ENCODE peak calls at places on chromosomes 5 and 9, in nine cellular contexts. One of them, this sample, is unnamed.

GRCh38 chr5:139105621-139106071 is 92.5 kb downstream of the SIL1 start:
- DNase-seq in WTC11: peak; percentile 28
- DNase-seq in omental fat pad: no peak
- DNase-seq in breast epithelium: no peak
- DNase-seq in SK-N-SH: peak; percentile 45
- DNase-seq in ascending aorta: no peak
- DNase-seq in heart left ventricle: no peak
- DNase-seq in neural progenitor cell: peak; percentile 77
- DNase-seq in Panc1: no peak
- DNase-seq in this sample: peak; percentile 33

GRCh38 chr5:118956727-118957126 is 31.6 kb downstream of the DTWD2 start:
- DNase-seq in WTC11: no peak
- DNase-seq in omental fat pad: no peak
- DNase-seq in breast epithelium: no peak
- DNase-seq in SK-N-SH: peak; percentile 34
- DNase-seq in ascending aorta: no peak
- DNase-seq in heart left ventricle: no peak
- DNase-seq in neural progenitor cell: no peak
- DNase-seq in Panc1: no peak
- DNase-seq in this sample: no peak

GRCh38 chr9:134887686-134888602 is 7.3 kb downstream of the FCN2 start:
- DNase-seq in WTC11: peak; percentile 5
- DNase-seq in omental fat pad: no peak
- DNase-seq in breast epithelium: no peak
- DNase-seq in SK-N-SH: no peak
- DNase-seq in ascending aorta: peak; percentile 58
- DNase-seq in heart left ventricle: no peak
- DNase-seq in neural progenitor cell: no peak
- DNase-seq in Panc1: no peak
- DNase-seq in this sample: no peak

GRCh38 chr5:128199104-128199503 is 115.5 kb downstream of the SLC12A2 start:
- DNase-seq in WTC11: no peak
- DNase-seq in omental fat pad: no peak
- DNase-seq in breast epithelium: peak; percentile 35
- DNase-seq in SK-N-SH: no peak
- DNase-seq in ascending aorta: no peak
- DNase-seq in heart left ventricle: no peak
- DNase-seq in neural progenitor cell: no peak
- DNase-seq in Panc1: peak; percentile 48
- DNase-seq in this sample: no peak

GRCh38 chr9:78620764-78621163 is 323.8 kb downstream of the PSAT1 start:
- DNase-seq in WTC11: no peak
- DNase-seq in omental fat pad: no peak
- DNase-seq in breast epithelium: no peak
- DNase-seq in SK-N-SH: no peak
- DNase-seq in ascending aorta: no peak
- DNase-seq in heart left ventricle: no peak
- DNase-seq in neural progenitor cell: no peak
- DNase-seq in Panc1: no peak
- DNase-seq in this sample: no peak

GRCh38 chr9:11312976-11313375 is 700.2 kb upstream of the PTPRD start:
- DNase-seq in WTC11: no peak
- DNase-seq in omental fat pad: no peak
- DNase-seq in breast epithelium: no peak
- DNase-seq in SK-N-SH: no peak
- DNase-seq in ascending aorta: no peak
- DNase-seq in heart left ventricle: no peak
- DNase-seq in neural progenitor cell: no peak
- DNase-seq in Panc1: no peak
- DNase-seq in this sample: no peak

GRCh38 chr5:172731286-172732073 is 39.5 kb downstream of the DUSP1 start:
- DNase-seq in WTC11: no peak
- DNase-seq in omental fat pad: no peak
- DNase-seq in breast epithelium: peak; percentile 90
- DNase-seq in SK-N-SH: no peak
- DNase-seq in ascending aorta: no peak
- DNase-seq in heart left ventricle: no peak
- DNase-seq in neural progenitor cell: no peak
- DNase-seq in Panc1: no peak
- DNase-seq in this sample: no peak

GRCh38 chr5:56814361-56814962 is 887 bp upstream of the MAP3K1 start:
- DNase-seq in WTC11: peak; percentile 62
- DNase-seq in omental fat pad: no peak
- DNase-seq in breast epithelium: peak; percentile 50
- DNase-seq in SK-N-SH: peak; percentile 71
- DNase-seq in ascending aorta: no peak
- DNase-seq in heart left ventricle: peak; percentile 43
- DNase-seq in neural progenitor cell: peak; percentile 66
- DNase-seq in Panc1: no peak
- DNase-seq in this sample: no peak

DNA sequence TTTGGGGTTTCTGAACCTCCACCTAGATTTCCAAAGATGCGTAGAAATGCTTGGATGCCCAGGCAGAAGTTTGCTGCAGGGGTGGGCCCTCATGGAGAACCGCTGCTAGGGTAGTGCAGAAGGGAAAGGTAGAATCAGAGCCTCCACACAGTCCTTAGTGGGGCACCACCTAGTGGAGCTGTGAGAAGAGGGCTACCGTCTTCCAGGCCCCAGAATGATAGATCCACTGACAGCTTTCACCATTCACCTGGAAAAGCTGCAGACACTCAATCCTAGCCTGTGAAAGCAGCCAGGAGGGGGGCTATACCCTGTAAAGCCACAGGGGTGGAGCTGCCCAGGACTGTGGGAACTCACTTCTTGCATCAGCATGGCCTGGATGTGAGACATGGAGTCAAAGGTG is 13.3 kb upstream of the HSDL2 start:
- DNase-seq in WTC11: peak; percentile 54
- DNase-seq in omental fat pad: no peak
- DNase-seq in breast epithelium: no peak
- DNase-seq in SK-N-SH: no peak
- DNase-seq in ascending aorta: no peak
- DNase-seq in heart left ventricle: no peak
- DNase-seq in neural progenitor cell: no peak
- DNase-seq in Panc1: no peak
- DNase-seq in this sample: no peak
- TF ChIP-seq CTCF in WTC11: no peak
- TF ChIP-seq CTCF in omental fat pad: no peak
- TF ChIP-seq CTCF in breast epithelium: no peak
- TF ChIP-seq CTCF in SK-N-SH: no peak
- TF ChIP-seq CTCF in ascending aorta: no peak
- TF ChIP-seq CTCF in heart left ventricle: no peak
- TF ChIP-seq CTCF in neural progenitor cell: peak; percentile 6
- TF ChIP-seq CTCF in Panc1: peak; percentile 30
- TF ChIP-seq CTCF in this sample: no peak

GRCh38 chr5:140828402-140828737 is 610 bp downstream of the PCDHA6 start:
- DNase-seq in WTC11: no peak
- DNase-seq in omental fat pad: no peak
- DNase-seq in breast epithelium: no peak
- DNase-seq in SK-N-SH: no peak
- DNase-seq in ascending aorta: no peak
- DNase-seq in heart left ventricle: no peak
- DNase-seq in neural progenitor cell: no peak
- DNase-seq in Panc1: no peak
- DNase-seq in this sample: no peak
- TF ChIP-seq CTCF in WTC11: no peak
- TF ChIP-seq CTCF in omental fat pad: no peak
- TF ChIP-seq CTCF in breast epithelium: no peak
- TF ChIP-seq CTCF in SK-N-SH: no peak
- TF ChIP-seq CTCF in ascending aorta: no peak
- TF ChIP-seq CTCF in heart left ventricle: no peak
- TF ChIP-seq CTCF in neural progenitor cell: no peak
- TF ChIP-seq CTCF in Panc1: no peak
- TF ChIP-seq CTCF in this sample: peak; percentile 45

DNA sequence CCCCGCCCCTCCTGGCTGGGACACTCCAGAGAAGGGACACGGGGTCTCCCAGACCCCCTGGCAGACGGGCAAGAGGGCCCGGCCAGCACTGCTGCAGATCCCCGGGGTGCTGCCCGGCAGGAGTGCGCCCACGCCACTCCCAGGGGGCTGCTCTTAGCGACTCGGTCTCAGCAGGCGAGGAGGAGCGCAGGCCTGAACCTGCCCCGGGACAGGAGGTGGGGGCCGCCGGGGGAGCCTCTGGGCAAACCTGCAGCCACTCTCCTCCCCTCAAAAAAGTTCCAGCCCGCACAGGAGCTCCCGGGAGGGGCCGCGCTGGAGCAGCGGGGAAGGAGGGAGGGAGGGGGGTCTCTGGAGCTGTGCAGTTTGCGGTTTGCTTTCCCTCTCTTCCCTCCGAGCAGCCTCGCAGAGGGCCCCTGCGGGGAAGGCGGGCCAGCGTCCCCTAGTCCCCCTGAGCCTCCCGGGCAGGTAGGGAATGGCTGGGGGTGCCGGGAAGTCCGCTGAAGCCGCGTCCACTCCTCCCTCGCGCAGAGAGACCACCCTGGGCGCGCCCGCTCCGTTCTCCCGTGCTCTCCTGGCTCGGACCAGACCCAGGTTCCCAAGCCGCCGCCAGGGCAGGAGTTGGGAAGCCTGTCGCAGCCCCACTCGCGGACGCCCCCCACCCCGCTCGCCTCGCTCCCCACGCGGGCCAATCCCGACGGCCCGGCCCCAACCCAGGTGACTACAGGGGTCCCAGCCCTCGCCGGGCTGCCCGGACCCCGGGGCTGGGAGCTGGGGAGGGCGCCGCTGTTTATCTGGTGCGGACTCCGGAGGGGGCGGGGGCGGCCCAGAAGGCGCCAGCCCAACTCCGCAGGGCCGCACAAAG is 44.2 kb downstream of the NACC2 start:
- DNase-seq in WTC11: peak; percentile 51
- DNase-seq in omental fat pad: no peak
- DNase-seq in breast epithelium: peak; percentile 17
- DNase-seq in SK-N-SH: peak; percentile 81
- DNase-seq in ascending aorta: no peak
- DNase-seq in heart left ventricle: peak; percentile 45
- DNase-seq in neural progenitor cell: peak; percentile 61
- DNase-seq in Panc1: no peak
- DNase-seq in this sample: no peak
- TF ChIP-seq CTCF in WTC11: no peak
- TF ChIP-seq CTCF in omental fat pad: no peak
- TF ChIP-seq CTCF in breast epithelium: no peak
- TF ChIP-seq CTCF in SK-N-SH: peak; percentile 12
- TF ChIP-seq CTCF in ascending aorta: no peak
- TF ChIP-seq CTCF in heart left ventricle: no peak
- TF ChIP-seq CTCF in neural progenitor cell: peak; percentile 23
- TF ChIP-seq CTCF in Panc1: no peak
- TF ChIP-seq CTCF in this sample: no peak

DNA sequence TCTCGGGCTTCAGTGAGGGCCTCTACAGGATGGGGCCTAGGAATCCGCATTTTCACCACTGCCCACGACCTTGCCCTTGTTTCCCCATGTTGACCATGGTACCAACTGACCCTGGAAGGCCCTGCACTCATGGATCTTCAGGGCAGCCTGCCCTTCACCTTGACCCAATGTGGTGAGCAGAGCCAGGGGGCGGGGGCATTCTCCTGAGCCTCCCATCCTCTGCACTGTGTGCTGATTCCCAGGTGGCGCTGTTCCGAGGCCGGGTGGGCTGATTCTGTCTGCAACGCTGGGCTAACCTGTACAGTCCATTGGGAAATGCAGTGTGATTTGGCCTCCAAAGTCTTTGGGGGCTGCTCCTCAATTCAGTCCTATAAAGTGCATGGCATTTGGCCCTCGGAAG is 68.7 kb downstream of the SHB start:
- DNase-seq in WTC11: peak; percentile 36
- DNase-seq in omental fat pad: no peak
- DNase-seq in breast epithelium: no peak
- DNase-seq in SK-N-SH: no peak
- DNase-seq in ascending aorta: no peak
- DNase-seq in heart left ventricle: no peak
- DNase-seq in neural progenitor cell: no peak
- DNase-seq in Panc1: no peak
- DNase-seq in this sample: no peak
- TF ChIP-seq CTCF in WTC11: no peak
- TF ChIP-seq CTCF in omental fat pad: no peak
- TF ChIP-seq CTCF in breast epithelium: no peak
- TF ChIP-seq CTCF in SK-N-SH: peak; percentile 30
- TF ChIP-seq CTCF in ascending aorta: no peak
- TF ChIP-seq CTCF in heart left ventricle: no peak
- TF ChIP-seq CTCF in neural progenitor cell: peak; percentile 27
- TF ChIP-seq CTCF in Panc1: no peak
- TF ChIP-seq CTCF in this sample: no peak

GRCh38 chr5:8473827-8474568 is 605.0 kb downstream of the MTRR start:
- DNase-seq in WTC11: peak; percentile 53
- DNase-seq in omental fat pad: no peak
- DNase-seq in breast epithelium: no peak
- DNase-seq in SK-N-SH: no peak
- DNase-seq in ascending aorta: no peak
- DNase-seq in heart left ventricle: no peak
- DNase-seq in neural progenitor cell: no peak
- DNase-seq in Panc1: no peak
- DNase-seq in this sample: no peak
- TF ChIP-seq CTCF in WTC11: peak; percentile 30
- TF ChIP-seq CTCF in omental fat pad: no peak
- TF ChIP-seq CTCF in breast epithelium: no peak
- TF ChIP-seq CTCF in SK-N-SH: peak; percentile 44
- TF ChIP-seq CTCF in ascending aorta: no peak
- TF ChIP-seq CTCF in heart left ventricle: no peak
- TF ChIP-seq CTCF in neural progenitor cell: peak; percentile 52
- TF ChIP-seq CTCF in Panc1: peak; percentile 25
- TF ChIP-seq CTCF in this sample: no peak